ENCODE peak calls at places on chromosome 17, in eight cellular contexts. One of them, this sample, is unnamed.
A peak's percentile ranks its signal among the peaks of the same experiment; 100 is the strongest.

GRCh38 chr17:48483471-48484131 is 47.2 kb downstream of the HOXB1 start:
- DNase-seq in cardiac muscle cell: no peak
- DNase-seq in CD8-positive, alpha-beta T cell: no peak
- DNase-seq in mesendoderm: peak; percentile 47
- DNase-seq in neuronal stem cell: no peak
- DNase-seq in adrenal gland: no peak
- DNase-seq in A673: peak; percentile 57
- DNase-seq in lung: no peak
- DNase-seq in this sample: no peak

GRCh38 chr17:58402047-58402446 is 15.3 kb downstream of the RNF43 start:
- DNase-seq in A673: no peak
- DNase-seq in adrenal gland: no peak
- DNase-seq in cardiac muscle cell: no peak
- DNase-seq in mesendoderm: no peak
- DNase-seq in neuronal stem cell: no peak
- DNase-seq in CD8-positive, alpha-beta T cell: no peak
- DNase-seq in lung: no peak
- DNase-seq in this sample: no peak

GRCh38 chr17:38898812-38899348 is 26.5 kb upstream of the LASP1NB start:
- DNase-seq in neuronal stem cell: no peak
- DNase-seq in cardiac muscle cell: no peak
- DNase-seq in adrenal gland: no peak
- DNase-seq in A673: no peak
- DNase-seq in mesendoderm: no peak
- DNase-seq in CD8-positive, alpha-beta T cell: peak; percentile 88
- DNase-seq in lung: peak; percentile 53
- DNase-seq in this sample: no peak

GRCh38 chr17:31433091-31433790 is 41.8 kb downstream of the RAB11FIP4 start:
- DNase-seq in mesendoderm: no peak
- DNase-seq in adrenal gland: no peak
- DNase-seq in CD8-positive, alpha-beta T cell: peak; percentile 46
- DNase-seq in cardiac muscle cell: no peak
- DNase-seq in neuronal stem cell: no peak
- DNase-seq in A673: no peak
- DNase-seq in lung: no peak
- DNase-seq in this sample: no peak

GRCh38 chr17:77070888-77071279 is 69.9 kb upstream of the SEC14L1 start:
- DNase-seq in neuronal stem cell: no peak
- DNase-seq in CD8-positive, alpha-beta T cell: no peak
- DNase-seq in cardiac muscle cell: no peak
- DNase-seq in lung: no peak
- DNase-seq in mesendoderm: no peak
- DNase-seq in A673: no peak
- DNase-seq in adrenal gland: no peak
- DNase-seq in this sample: no peak

GRCh38 chr17:48579738-48580543 is 1.8 kb upstream of the HOXB4 start:
- DNase-seq in mesendoderm: no peak
- DNase-seq in cardiac muscle cell: no peak
- DNase-seq in CD8-positive, alpha-beta T cell: no peak
- DNase-seq in A673: no peak
- DNase-seq in neuronal stem cell: no peak
- DNase-seq in adrenal gland: no peak
- DNase-seq in lung: no peak
- DNase-seq in this sample: no peak

GRCh38 chr17:71764507-71764906 is 356.3 kb upstream of the SOX9 start:
- DNase-seq in cardiac muscle cell: peak; percentile 63
- DNase-seq in lung: no peak
- DNase-seq in CD8-positive, alpha-beta T cell: no peak
- DNase-seq in adrenal gland: no peak
- DNase-seq in A673: peak; percentile 19
- DNase-seq in mesendoderm: peak; percentile 81
- DNase-seq in neuronal stem cell: peak; percentile 15
- DNase-seq in this sample: peak; percentile 45

GRCh38 chr17:77840156-77840555 is 118.3 kb upstream of the TNRC6C start:
- DNase-seq in CD8-positive, alpha-beta T cell: no peak
- DNase-seq in adrenal gland: no peak
- DNase-seq in cardiac muscle cell: no peak
- DNase-seq in mesendoderm: no peak
- DNase-seq in A673: no peak
- DNase-seq in lung: no peak
- DNase-seq in neuronal stem cell: no peak
- DNase-seq in this sample: no peak

GRCh38 chr17:5854871-5855554 is 215.2 kb upstream of the WSCD1 start:
- DNase-seq in lung: no peak
- DNase-seq in neuronal stem cell: no peak
- DNase-seq in mesendoderm: no peak
- DNase-seq in adrenal gland: no peak
- DNase-seq in cardiac muscle cell: no peak
- DNase-seq in A673: no peak
- DNase-seq in CD8-positive, alpha-beta T cell: no peak
- DNase-seq in this sample: no peak

GRCh38 chr17:46001390-46002310 is 2.6 kb downstream of the STH start:
- DNase-seq in adrenal gland: no peak
- DNase-seq in A673: no peak
- DNase-seq in mesendoderm: no peak
- DNase-seq in lung: no peak
- DNase-seq in CD8-positive, alpha-beta T cell: no peak
- DNase-seq in cardiac muscle cell: no peak
- DNase-seq in neuronal stem cell: no peak
- DNase-seq in this sample: no peak

GRCh38 chr17:82054351-82055022 is 2.8 kb downstream of the GPS1 start:
- DNase-seq in lung: no peak
- DNase-seq in mesendoderm: no peak
- DNase-seq in cardiac muscle cell: no peak
- DNase-seq in CD8-positive, alpha-beta T cell: no peak
- DNase-seq in adrenal gland: no peak
- DNase-seq in neuronal stem cell: no peak
- DNase-seq in A673: no peak
- DNase-seq in this sample: no peak
- H3K4me1 ChIP-seq in lung: peaks cover 12% of the 10 kb centered on the region
- H3K4me1 ChIP-seq in mesendoderm: no peaks in the 10 kb centered on the region
- H3K4me1 ChIP-seq in cardiac muscle cell: peaks cover 4% of the 10 kb centered on the region
- H3K4me1 ChIP-seq in CD8-positive, alpha-beta T cell: peaks cover 29% of the 10 kb centered on the region
- H3K4me1 ChIP-seq in adrenal gland: peaks cover 35% of the 10 kb centered on the region
- H3K4me1 ChIP-seq in neuronal stem cell: peaks cover 7% of the 10 kb centered on the region
- H3K4me1 ChIP-seq in A673: peaks cover 9% of the 10 kb centered on the region
- H3K4me1 ChIP-seq in this sample: peaks cover 5% of the 10 kb centered on the region

GRCh38 chr17:82332669-82333278 is 792 bp downstream of the SECTM1 start:
- DNase-seq in A673: no peak
- DNase-seq in adrenal gland: peak; percentile 69
- DNase-seq in mesendoderm: no peak
- DNase-seq in CD8-positive, alpha-beta T cell: peak; percentile 28
- DNase-seq in cardiac muscle cell: no peak
- DNase-seq in neuronal stem cell: no peak
- DNase-seq in lung: peak; percentile 67
- DNase-seq in this sample: no peak

GRCh38 chr17:82331345-82331939 is 2.1 kb downstream of the SECTM1 start:
- DNase-seq in mesendoderm: no peak
- DNase-seq in A673: no peak
- DNase-seq in cardiac muscle cell: no peak
- DNase-seq in neuronal stem cell: no peak
- DNase-seq in lung: no peak
- DNase-seq in CD8-positive, alpha-beta T cell: no peak
- DNase-seq in adrenal gland: no peak
- DNase-seq in this sample: no peak

GRCh38 chr17:82333279-82334171 is at the start of gene SECTM1:
- DNase-seq in mesendoderm: no peak
- DNase-seq in adrenal gland: no peak
- DNase-seq in CD8-positive, alpha-beta T cell: peak; percentile 26
- DNase-seq in neuronal stem cell: no peak
- DNase-seq in lung: peak; percentile 60
- DNase-seq in cardiac muscle cell: no peak
- DNase-seq in A673: peak; percentile 56
- DNase-seq in this sample: no peak

GRCh38 chr17:82334622-82335394 is 1.2 kb upstream of the SECTM1 start:
- DNase-seq in mesendoderm: no peak
- DNase-seq in A673: no peak
- DNase-seq in neuronal stem cell: no peak
- DNase-seq in CD8-positive, alpha-beta T cell: no peak
- DNase-seq in cardiac muscle cell: no peak
- DNase-seq in adrenal gland: no peak
- DNase-seq in lung: no peak
- DNase-seq in this sample: no peak

GRCh38 chr17:82334204-82334621 is 647 bp upstream of the SECTM1 start:
- DNase-seq in adrenal gland: no peak
- DNase-seq in neuronal stem cell: no peak
- DNase-seq in cardiac muscle cell: no peak
- DNase-seq in lung: no peak
- DNase-seq in A673: no peak
- DNase-seq in mesendoderm: no peak
- DNase-seq in CD8-positive, alpha-beta T cell: no peak
- DNase-seq in this sample: no peak
- H3K4me3 ChIP-seq in adrenal gland: no peak overlapping the region
- H3K4me3 ChIP-seq in neuronal stem cell: no peak overlapping the region
- H3K4me3 ChIP-seq in cardiac muscle cell: no peak overlapping the region
- H3K4me3 ChIP-seq in lung: no peak overlapping the region
- H3K4me3 ChIP-seq in A673: peak overlapping the region; percentile 20
- H3K4me3 ChIP-seq in mesendoderm: no peak overlapping the region
- H3K4me3 ChIP-seq in CD8-positive, alpha-beta T cell: peak overlapping the region; percentile 71
- H3K4me3 ChIP-seq in this sample: no peak overlapping the region

GRCh38 chr17:79843475-79843916 is 4.3 kb upstream of the CBX4 start:
- DNase-seq in adrenal gland: no peak
- DNase-seq in lung: no peak
- DNase-seq in CD8-positive, alpha-beta T cell: peak; percentile 32
- DNase-seq in mesendoderm: no peak
- DNase-seq in cardiac muscle cell: no peak
- DNase-seq in A673: no peak
- DNase-seq in neuronal stem cell: no peak
- DNase-seq in this sample: no peak

GRCh38 chr17:79843917-79844815 is 4.9 kb upstream of the CBX4 start:
- DNase-seq in neuronal stem cell: no peak
- DNase-seq in A673: no peak
- DNase-seq in lung: no peak
- DNase-seq in CD8-positive, alpha-beta T cell: peak; percentile 16
- DNase-seq in mesendoderm: no peak
- DNase-seq in adrenal gland: peak; percentile 68
- DNase-seq in cardiac muscle cell: peak; percentile 86
- DNase-seq in this sample: no peak

GRCh38 chr17:79841369-79842135 is 2.3 kb upstream of the CBX4 start:
- DNase-seq in adrenal gland: no peak
- DNase-seq in mesendoderm: no peak
- DNase-seq in lung: no peak
- DNase-seq in cardiac muscle cell: no peak
- DNase-seq in neuronal stem cell: no peak
- DNase-seq in A673: no peak
- DNase-seq in CD8-positive, alpha-beta T cell: peak; percentile 17
- DNase-seq in this sample: no peak

GRCh38 chr17:79842136-79842655 is 3.0 kb upstream of the CBX4 start:
- DNase-seq in CD8-positive, alpha-beta T cell: no peak
- DNase-seq in neuronal stem cell: no peak
- DNase-seq in cardiac muscle cell: no peak
- DNase-seq in adrenal gland: no peak
- DNase-seq in mesendoderm: no peak
- DNase-seq in A673: no peak
- DNase-seq in lung: no peak
- DNase-seq in this sample: no peak

GRCh38 chr17:79842656-79843474 is 3.6 kb upstream of the CBX4 start:
- DNase-seq in lung: no peak
- DNase-seq in neuronal stem cell: no peak
- DNase-seq in CD8-positive, alpha-beta T cell: peak; percentile 31
- DNase-seq in cardiac muscle cell: no peak
- DNase-seq in adrenal gland: no peak
- DNase-seq in A673: peak; percentile 70
- DNase-seq in mesendoderm: no peak
- DNase-seq in this sample: no peak
- H3K4me1 ChIP-seq in lung: peaks cover 24% of the 10 kb centered on the region
- H3K4me1 ChIP-seq in neuronal stem cell: peaks cover 19% of the 10 kb centered on the region
- H3K4me1 ChIP-seq in CD8-positive, alpha-beta T cell: peaks cover 49% of the 10 kb centered on the region
- H3K4me1 ChIP-seq in cardiac muscle cell: peaks cover 11% of the 10 kb centered on the region
- H3K4me1 ChIP-seq in adrenal gland: peaks cover 52% of the 10 kb centered on the region
- H3K4me1 ChIP-seq in A673: peaks cover 51% of the 10 kb centered on the region
- H3K4me1 ChIP-seq in mesendoderm: peaks cover 2% of the 10 kb centered on the region
- H3K4me1 ChIP-seq in this sample: peaks cover 5% of the 10 kb centered on the region

DNA sequence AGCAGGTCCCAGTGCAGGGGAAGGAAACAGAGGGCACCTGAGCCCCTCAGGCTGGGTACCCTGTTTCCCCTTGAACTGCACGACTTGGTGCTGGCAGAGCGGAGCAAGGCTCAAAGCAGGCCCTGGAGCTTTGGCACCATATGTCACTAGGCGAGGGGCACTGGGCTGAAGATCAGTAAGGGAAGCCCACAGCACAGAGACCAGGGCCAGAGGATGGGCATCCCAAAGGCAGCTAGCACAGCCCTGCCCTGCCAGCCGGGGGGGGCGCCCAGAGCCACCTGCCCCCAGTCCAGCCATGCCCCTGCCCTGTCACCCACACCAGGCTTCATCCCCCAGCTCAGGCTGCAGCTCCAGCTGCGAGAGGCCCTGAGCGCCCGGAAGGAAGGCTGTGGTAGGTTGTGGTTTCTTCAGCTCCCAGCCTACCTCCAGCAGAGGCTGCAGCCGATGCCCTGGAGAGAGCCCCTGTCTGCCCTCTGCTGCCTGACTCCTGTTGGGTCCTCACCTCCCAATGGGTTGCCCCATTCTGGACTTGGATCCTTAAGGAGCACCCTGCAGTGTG is 10.9 kb downstream of the NHERF1 start:
- DNase-seq in adrenal gland: no peak
- DNase-seq in neuronal stem cell: no peak
- DNase-seq in CD8-positive, alpha-beta T cell: peak; percentile 63
- DNase-seq in A673: no peak
- DNase-seq in mesendoderm: no peak
- DNase-seq in lung: no peak
- DNase-seq in cardiac muscle cell: no peak
- DNase-seq in this sample: no peak
- H3K4me3 ChIP-seq in adrenal gland: no peak overlapping the region
- H3K4me3 ChIP-seq in neuronal stem cell: no peak overlapping the region
- H3K4me3 ChIP-seq in CD8-positive, alpha-beta T cell: peak overlapping the region; percentile 41
- H3K4me3 ChIP-seq in A673: no peak overlapping the region
- H3K4me3 ChIP-seq in mesendoderm: no peak overlapping the region
- H3K4me3 ChIP-seq in lung: no peak overlapping the region
- H3K4me3 ChIP-seq in cardiac muscle cell: no peak overlapping the region
- H3K4me3 ChIP-seq in this sample: no peak overlapping the region

GRCh38 chr17:1460233-1460632 is 4.2 kb upstream of the CRK start:
- DNase-seq in CD8-positive, alpha-beta T cell: no peak
- DNase-seq in mesendoderm: no peak
- DNase-seq in adrenal gland: peak; percentile 91
- DNase-seq in lung: peak; percentile 74
- DNase-seq in cardiac muscle cell: no peak
- DNase-seq in A673: no peak
- DNase-seq in neuronal stem cell: no peak
- DNase-seq in this sample: no peak
- H3K4me1 ChIP-seq in CD8-positive, alpha-beta T cell: peaks cover 47% of the 10 kb centered on the region
- H3K4me1 ChIP-seq in mesendoderm: no peaks in the 10 kb centered on the region
- H3K4me1 ChIP-seq in adrenal gland: peaks cover 18% of the 10 kb centered on the region
- H3K4me1 ChIP-seq in lung: no peaks in the 10 kb centered on the region
- H3K4me1 ChIP-seq in cardiac muscle cell: no peaks in the 10 kb centered on the region
- H3K4me1 ChIP-seq in A673: peaks cover 17% of the 10 kb centered on the region
- H3K4me1 ChIP-seq in neuronal stem cell: no peaks in the 10 kb centered on the region
- H3K4me1 ChIP-seq in this sample: no peaks in the 10 kb centered on the region